ENCODE peak calls at places on chromosomes 16 and 17, in six cellular contexts. L is mesendoderm; Y is IMR-90; I is activated CD8-positive, alpha-beta memory T cell treated with anti-CD3 and anti-CD28 coated beads for 1 hour; T is AG20443; O is left colon. G is an unnamed sample.

GRCh38 chr16:87076950-87077749 is 240.0 kb downstream of the C16orf95 start:
- DNase-seq in L (peak), Y (peak), I (no peak), T (peak), O (peak), G (peak)

GRCh38 chr16:5025171-5025632 is 8.5 kb downstream of the NAGPA start:
- DNase-seq in L (peak), Y (no peak), I (no peak), T (no peak), O (no peak), G (peak)

GRCh38 chr17:81417879-81418709 is 22.8 kb downstream of the BAHCC1 start:
- DNase-seq in L (no peak), Y (no peak), I (no peak), T (no peak), O (no peak), G (no peak)

GRCh38 chr17:879546-879945 is 97.4 kb downstream of the MRM3 start:
- DNase-seq in L (peak), Y (peak), I (peak), T (peak), O (peak), G (peak)

GRCh38 chr17:49834118-49834743 is 13.6 kb downstream of the TAC4 start:
- DNase-seq in L (no peak), Y (peak), I (no peak), T (no peak), O (no peak), G (no peak)

GRCh38 chr16:11734025-11734652 is 8.5 kb downstream of the TXNDC11 start:
- DNase-seq in L (no peak), Y (no peak), I (no peak), T (no peak), O (no peak), G (no peak)

GRCh38 chr17:55238931-55239297 is 25.8 kb upstream of the HLF start:
- DNase-seq in L (peak), Y (no peak), I (no peak), T (no peak), O (peak), G (no peak)

GRCh38 chr16:73565263-73565662 is 517.3 kb upstream of the ZFHX3 start:
- DNase-seq in L (peak), Y (no peak), I (no peak), T (no peak), O (no peak), G (no peak)

GRCh38 chr17:2852211-2852610 is 56.0 kb downstream of the RAP1GAP2 start:
- DNase-seq in L (no peak), Y (no peak), I (no peak), T (no peak), O (no peak), G (no peak)

GRCh38 chr17:37067555-37068111 is 118.9 kb downstream of the AATF start:
- DNase-seq in L (peak), Y (peak), I (no peak), T (peak), O (peak), G (no peak)

GRCh38 chr17:46770818-46771600 is 47.5 kb downstream of the WNT3 start:
- DNase-seq in L (peak), Y (peak), I (no peak), T (peak), O (peak), G (peak)

GRCh38 chr17:45948881-45949624 is 50.0 kb upstream of the STH start:
- DNase-seq in L (peak), Y (peak), I (peak), T (peak), O (peak), G (peak)

GRCh38 chr16:15041260-15042011 is 14.4 kb downstream of the NTAN1 start:
- DNase-seq in L (peak), Y (peak), I (no peak), T (peak), O (peak), G (no peak)